ENCODE peak calls at places on chromosomes 6 and 20, in six cellular contexts. B is colonic mucosa, F is cardiac fibroblast, X is GM12865, T is Peyer's patch, I is bronchial epithelial cell. Q is an unnamed sample.

GRCh38 chr6:152697634-152698033 is at the start of gene MYCT1:
- DNase-seq in B (no peak), F (peak), X (no peak), T (no peak), I (no peak), Q (no peak)

GRCh38 chr6:87154641-87155271 is 609 bp upstream of the ZNF292 start:
- DNase-seq in B (no peak), F (peak), X (peak), T (no peak), I (peak), Q (no peak)

GRCh38 chr6:109966299-109966698 is 11.8 kb upstream of the GPR6 start:
- DNase-seq in B (no peak), F (no peak), X (no peak), T (no peak), I (no peak), Q (no peak)

GRCh38 chr20:472137-472846 is 10.0 kb upstream of the TBC1D20 start:
- DNase-seq in B (no peak), F (no peak), X (no peak), T (no peak), I (no peak), Q (no peak)

GRCh38 chr6:109075934-109076333 is 18.7 kb downstream of the SESN1 start:
- DNase-seq in B (no peak), F (peak), X (no peak), T (no peak), I (no peak), Q (no peak)

GRCh38 chr20:61299613-61300012 is 47.6 kb downstream of the CDH4 start:
- DNase-seq in B (no peak), F (no peak), X (no peak), T (no peak), I (no peak), Q (no peak)

GRCh38 chr6:14876778-14877613 is 368.9 kb upstream of the JARID2 start:
- DNase-seq in B (no peak), F (peak), X (peak), T (no peak), I (peak), Q (peak)

GRCh38 chr6:1399085-1399780 is 9.9 kb downstream of the FOXF2 start:
- DNase-seq in B (no peak), F (no peak), X (no peak), T (no peak), I (no peak), Q (no peak)

GRCh38 chr6:134175532-134176282 is 123.3 kb upstream of the SLC2A12 start:
- DNase-seq in B (peak), F (peak), X (peak), T (peak), I (peak), Q (peak)

DNA sequence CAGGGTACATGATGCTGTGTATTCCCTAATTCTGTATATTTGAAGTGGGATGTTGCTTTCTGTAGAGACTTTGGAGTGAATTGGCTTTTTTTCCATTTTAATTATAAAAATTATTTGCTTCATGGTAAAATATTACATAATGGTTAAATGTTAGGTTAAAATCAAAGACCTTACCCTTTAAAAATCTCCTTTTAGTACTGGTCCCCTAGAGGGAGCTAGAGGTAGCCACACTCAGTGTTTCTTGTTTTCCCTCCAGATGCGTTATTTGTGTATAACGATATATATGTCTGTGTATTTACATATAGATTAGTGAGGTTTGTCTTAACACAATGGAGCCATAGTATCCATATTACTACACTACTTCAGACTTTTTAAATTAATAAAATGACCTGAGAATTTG is 146.7 kb downstream of the PLCB4 start:
- DNase-seq in B (no peak), F (peak), X (peak), T (no peak), I (peak), Q (no peak)
- TF ChIP-seq CTCF in B (peak), F (peak), X (peak), T (no peak), I (peak), Q (peak)

GRCh38 chr6:138667408-138667807 is 106.2 kb upstream of the CCDC28A start:
- DNase-seq in B (no peak), F (no peak), X (no peak), T (no peak), I (no peak), Q (no peak)
- TF ChIP-seq CTCF in B (no peak), F (no peak), X (no peak), T (no peak), I (no peak), Q (no peak)

GRCh38 chr20:63500151-63500901 is 1.4 kb upstream of the EEF1A2 start:
- DNase-seq in B (no peak), F (no peak), X (no peak), T (no peak), I (no peak), Q (no peak)

GRCh38 chr20:63499333-63499969 is 568 bp upstream of the EEF1A2 start:
- DNase-seq in B (no peak), F (no peak), X (no peak), T (no peak), I (no peak), Q (no peak)

GRCh38 chr20:63497138-63497945 is 1.5 kb downstream of the EEF1A2 start:
- DNase-seq in B (no peak), F (no peak), X (no peak), T (no peak), I (no peak), Q (no peak)

GRCh38 chr20:63497946-63498935 is 642 bp downstream of the EEF1A2 start:
- DNase-seq in B (no peak), F (peak), X (no peak), T (no peak), I (peak), Q (no peak)

GRCh38 chr20:63498950-63499332 is at the start of gene EEF1A2:
- DNase-seq in B (no peak), F (no peak), X (no peak), T (no peak), I (no peak), Q (no peak)
- TF ChIP-seq CTCF in B (no peak), F (no peak), X (no peak), T (no peak), I (no peak), Q (peak)

GRCh38 chr6:39451831-39452230 is 129.3 kb upstream of the KCNK16 start:
- DNase-seq in B (peak), F (peak), X (peak), T (no peak), I (peak), Q (no peak)
- TF ChIP-seq CTCF in B (peak), F (peak), X (peak), T (no peak), I (peak), Q (peak)

GRCh38 chr20:37903317-37904007 is 535 bp downstream of the VSTM2L start:
- DNase-seq in B (no peak), F (no peak), X (no peak), T (no peak), I (no peak), Q (no peak)

GRCh38 chr20:37901280-37901666 is 1.7 kb upstream of the VSTM2L start:
- DNase-seq in B (no peak), F (peak), X (no peak), T (no peak), I (no peak), Q (no peak)

GRCh38 chr20:37904008-37904675 is 1.2 kb downstream of the VSTM2L start:
- DNase-seq in B (no peak), F (no peak), X (no peak), T (no peak), I (no peak), Q (no peak)

GRCh38 chr20:37902504-37903313 is at the start of gene VSTM2L:
- DNase-seq in B (no peak), F (peak), X (peak), T (no peak), I (peak), Q (no peak)

DNA sequence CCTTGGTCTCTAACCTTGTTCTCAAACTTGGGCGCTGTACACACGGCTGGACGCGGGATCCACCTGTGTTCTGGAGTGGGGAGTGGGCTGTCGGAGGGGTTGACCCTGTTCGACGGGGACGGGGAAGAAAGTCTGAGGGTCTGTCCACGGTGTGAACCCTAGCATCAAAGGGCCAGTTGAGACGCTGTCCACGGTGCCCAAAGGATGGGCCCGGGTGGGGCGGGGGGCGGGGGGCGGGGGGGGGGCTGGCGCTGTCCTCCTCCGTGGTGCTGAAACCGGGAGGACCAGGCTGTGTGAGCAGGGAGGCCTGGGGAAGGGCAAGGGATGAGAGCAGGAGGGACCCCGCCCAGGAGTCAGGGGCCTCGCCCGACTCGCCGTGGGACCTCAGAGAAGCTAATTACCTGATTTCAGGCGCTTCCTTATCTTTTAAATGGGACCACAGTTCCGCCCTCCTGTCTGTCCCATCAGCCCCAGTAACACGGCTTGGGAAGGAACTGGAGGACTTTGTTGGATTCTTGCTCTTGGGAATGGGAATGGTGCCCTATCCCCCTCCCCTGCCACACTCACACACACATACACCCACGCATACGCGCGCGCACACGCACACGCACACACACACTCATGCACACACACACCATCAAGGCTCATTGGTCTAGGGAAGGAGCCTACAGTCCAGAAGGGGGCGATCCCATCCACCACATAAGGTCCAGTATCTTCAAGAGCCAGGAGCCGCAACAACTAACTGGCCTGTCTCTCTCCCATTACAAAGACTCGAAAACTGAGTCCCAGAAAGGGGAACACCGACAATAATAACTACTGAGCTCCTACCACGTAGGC is 1.0 kb upstream of the VSTM2L start:
- DNase-seq in B (peak), F (peak), X (peak), T (no peak), I (peak), Q (no peak)
- TF ChIP-seq CTCF in B (peak), F (peak), X (peak), T (no peak), I (peak), Q (no peak)

GRCh38 chr6:25599516-25600060 is 52.4 kb upstream of the SCGN start:
- DNase-seq in B (no peak), F (no peak), X (no peak), T (no peak), I (no peak), Q (no peak)

GRCh38 chr6:25603251-25603650 is 48.8 kb upstream of the SCGN start:
- DNase-seq in B (no peak), F (no peak), X (no peak), T (no peak), I (no peak), Q (no peak)

GRCh38 chr6:25602680-25602982 is 49.4 kb upstream of the SCGN start:
- DNase-seq in B (no peak), F (no peak), X (no peak), T (no peak), I (no peak), Q (no peak)

GRCh38 chr6:25606151-25606550 is 45.9 kb upstream of the SCGN start:
- DNase-seq in B (no peak), F (no peak), X (no peak), T (no peak), I (no peak), Q (no peak)

DNA sequence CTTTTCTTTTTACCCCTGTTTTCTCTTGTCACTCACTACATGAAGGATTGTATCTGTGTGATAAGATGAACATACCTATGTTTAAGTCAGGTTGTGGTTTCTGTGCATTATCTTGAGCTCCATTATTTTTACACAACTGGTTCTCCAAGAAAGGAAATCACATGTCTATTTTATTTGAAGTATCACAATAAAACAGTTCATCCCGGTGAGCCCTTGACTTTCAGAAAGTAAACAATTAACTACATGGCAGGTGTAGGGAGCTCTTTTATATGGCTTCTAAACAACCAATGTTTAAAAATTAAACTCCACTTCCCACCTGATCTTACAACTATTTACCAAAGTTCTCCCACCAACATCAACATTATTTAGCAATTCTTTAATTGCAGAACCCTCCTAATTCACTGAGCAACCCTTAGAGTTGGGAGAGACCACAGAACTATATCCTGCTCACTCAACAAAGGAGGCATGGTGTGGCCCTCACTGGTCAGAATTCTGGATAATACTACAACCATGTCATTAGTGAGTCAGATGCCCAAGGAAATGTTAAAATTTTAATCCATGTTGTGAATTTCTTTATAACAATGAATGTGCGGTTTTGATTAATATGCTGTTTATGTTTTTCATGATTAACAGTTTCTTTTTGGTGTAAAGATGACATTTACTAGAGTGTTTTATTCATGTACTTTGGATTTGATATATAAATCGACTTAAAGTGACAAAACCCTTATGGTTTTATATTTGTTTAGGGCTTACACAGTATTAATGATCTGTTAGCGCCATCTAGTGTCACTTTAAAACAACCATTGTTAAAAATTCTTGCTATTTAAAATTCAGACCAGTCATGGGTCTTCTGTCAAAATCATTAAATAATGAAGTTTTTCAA is 50.0 kb upstream of the SCGN start:
- DNase-seq in B (no peak), F (peak), X (peak), T (no peak), I (peak), Q (no peak)
- TF ChIP-seq CTCF in B (peak), F (peak), X (peak), T (peak), I (peak), Q (peak)

GRCh38 chr6:33812669-33813068 is 8.9 kb upstream of the MLN start:
- DNase-seq in B (peak), F (peak), X (peak), T (no peak), I (peak), Q (no peak)
- TF ChIP-seq CTCF in B (peak), F (peak), X (no peak), T (no peak), I (peak), Q (peak)

GRCh38 chr6:39812853-39813533 is 20.8 kb downstream of the DAAM2 start:
- DNase-seq in B (no peak), F (peak), X (peak), T (no peak), I (no peak), Q (no peak)
- TF ChIP-seq CTCF in B (no peak), F (peak), X (no peak), T (no peak), I (no peak), Q (no peak)

DNA sequence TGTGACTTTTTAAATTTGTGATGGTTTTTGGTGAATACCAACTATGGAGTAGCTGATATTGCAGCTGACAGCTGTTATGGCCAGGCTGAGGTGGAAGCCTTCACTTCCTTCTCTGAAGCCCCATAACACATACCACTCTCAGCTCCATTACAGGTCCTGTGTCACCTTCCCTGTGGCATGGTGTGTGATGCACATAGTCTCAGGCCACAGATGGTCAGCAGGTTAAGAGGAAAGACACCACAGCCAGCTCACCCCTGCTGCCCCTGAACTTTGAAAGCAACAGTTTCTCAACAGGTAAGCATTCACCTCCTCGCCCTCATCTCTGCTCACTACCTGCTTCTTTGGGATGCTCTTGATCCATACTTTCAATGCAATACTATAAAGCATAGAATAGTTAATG is 7.7 kb downstream of the TXNDC5 start:
- DNase-seq in B (no peak), F (no peak), X (no peak), T (no peak), I (no peak), Q (no peak)
- TF ChIP-seq CTCF in B (no peak), F (no peak), X (no peak), T (no peak), I (no peak), Q (no peak)

Q was measured in CD14-positive monocyte.